ENCODE peak calls at places on chromosomes 4 and X, in eight cellular contexts. V, P, U, S, M, I, O and Z are unnamed samples.

GRCh38 chrX:110316351-110317078 is 1.4 kb downstream of the AMMECR1 start:
- DNase-seq in V (no peak), P (no peak), U (no peak), S (no peak), M (no peak), I (no peak), O (no peak), Z (no peak)

GRCh38 chr4:180688480-180688879 is 1554.7 kb upstream of the TENM3 start:
- DNase-seq in V (no peak), P (no peak), U (no peak), S (no peak), M (no peak), I (no peak), O (no peak), Z (no peak)

GRCh38 chrX:77346859-77347258 is 100.3 kb upstream of the FGF16 start:
- DNase-seq in V (no peak), P (no peak), U (no peak), S (no peak), M (no peak), I (no peak), O (no peak), Z (no peak)

GRCh38 chrX:130623508-130623907 is 221.7 kb downstream of the RBMX2 start:
- DNase-seq in V (no peak), P (no peak), U (no peak), S (no peak), M (no peak), I (no peak), O (no peak), Z (no peak)

GRCh38 chrX:134423606-134424005 is 36.4 kb upstream of the HPRT1 start:
- DNase-seq in V (no peak), P (no peak), U (no peak), S (peak; percentile 5), M (no peak), I (no peak), O (no peak), Z (no peak)

GRCh38 chr4:7206385-7206784 is 14.0 kb downstream of the SORCS2 start:
- DNase-seq in V (no peak), P (peak; percentile 79), U (no peak), S (no peak), M (peak; percentile 68), I (peak; percentile 38), O (peak; percentile 74), Z (peak; percentile 80)

GRCh38 chr4:54909964-54910363 is 215.4 kb downstream of the KDR start:
- DNase-seq in V (no peak), P (no peak), U (no peak), S (no peak), M (no peak), I (no peak), O (no peak), Z (no peak)

GRCh38 chr4:54439831-54440243 is 210.7 kb downstream of the PDGFRA start:
- DNase-seq in V (peak; percentile 78), P (no peak), U (no peak), S (peak; percentile 47), M (no peak), I (peak; percentile 47), O (no peak), Z (peak; percentile 52)

GRCh38 chr4:153045111-153045982 is 109.2 kb downstream of the FHDC1 start:
- DNase-seq in V (no peak), P (no peak), U (no peak), S (peak; percentile 65), M (no peak), I (no peak), O (no peak), Z (no peak)

GRCh38 chr4:24890561-24890960 is 22.3 kb downstream of the CCDC149 start:
- DNase-seq in V (no peak), P (no peak), U (no peak), S (no peak), M (no peak), I (no peak), O (no peak), Z (no peak)

GRCh38 chr4:48635310-48635709 is 144.8 kb downstream of the FRYL start:
- DNase-seq in V (no peak), P (no peak), U (no peak), S (peak; percentile 43), M (no peak), I (peak; percentile 17), O (no peak), Z (no peak)

GRCh38 chrX:26851981-26852380 is 611.2 kb downstream of the PPP4R3C start:
- DNase-seq in V (no peak), P (no peak), U (no peak), S (peak; percentile 10), M (no peak), I (no peak), O (no peak), Z (peak; percentile 23)

GRCh38 chr4:33924239-33924638 is 2320.1 kb downstream of the ARAP2 start:
- DNase-seq in V (no peak), P (no peak), U (peak; percentile 6), S (peak; percentile 32), M (no peak), I (no peak), O (no peak), Z (no peak)

GRCh38 chr4:82043809-82044137 is 330.0 kb downstream of the HNRNPD start:
- DNase-seq in V (no peak), P (no peak), U (no peak), S (no peak), M (no peak), I (no peak), O (peak; percentile 67), Z (no peak)

GRCh38 chr4:48484494-48485168 is 1.5 kb downstream of the SLC10A4 start:
- DNase-seq in V (no peak), P (no peak), U (no peak), S (no peak), M (no peak), I (no peak), O (no peak), Z (no peak)

GRCh38 chr4:157141976-157142375 is 66.0 kb downstream of the GLRB start:
- DNase-seq in V (no peak), P (no peak), U (no peak), S (no peak), M (no peak), I (no peak), O (no peak), Z (no peak)
- H3K27ac ChIP-seq in V (no peak overlapping the region), P (no peak overlapping the region), U (no peak overlapping the region), S (no peak overlapping the region), M (no peak overlapping the region), I (no peak overlapping the region), O (no peak overlapping the region), Z (no peak overlapping the region)

DNA sequence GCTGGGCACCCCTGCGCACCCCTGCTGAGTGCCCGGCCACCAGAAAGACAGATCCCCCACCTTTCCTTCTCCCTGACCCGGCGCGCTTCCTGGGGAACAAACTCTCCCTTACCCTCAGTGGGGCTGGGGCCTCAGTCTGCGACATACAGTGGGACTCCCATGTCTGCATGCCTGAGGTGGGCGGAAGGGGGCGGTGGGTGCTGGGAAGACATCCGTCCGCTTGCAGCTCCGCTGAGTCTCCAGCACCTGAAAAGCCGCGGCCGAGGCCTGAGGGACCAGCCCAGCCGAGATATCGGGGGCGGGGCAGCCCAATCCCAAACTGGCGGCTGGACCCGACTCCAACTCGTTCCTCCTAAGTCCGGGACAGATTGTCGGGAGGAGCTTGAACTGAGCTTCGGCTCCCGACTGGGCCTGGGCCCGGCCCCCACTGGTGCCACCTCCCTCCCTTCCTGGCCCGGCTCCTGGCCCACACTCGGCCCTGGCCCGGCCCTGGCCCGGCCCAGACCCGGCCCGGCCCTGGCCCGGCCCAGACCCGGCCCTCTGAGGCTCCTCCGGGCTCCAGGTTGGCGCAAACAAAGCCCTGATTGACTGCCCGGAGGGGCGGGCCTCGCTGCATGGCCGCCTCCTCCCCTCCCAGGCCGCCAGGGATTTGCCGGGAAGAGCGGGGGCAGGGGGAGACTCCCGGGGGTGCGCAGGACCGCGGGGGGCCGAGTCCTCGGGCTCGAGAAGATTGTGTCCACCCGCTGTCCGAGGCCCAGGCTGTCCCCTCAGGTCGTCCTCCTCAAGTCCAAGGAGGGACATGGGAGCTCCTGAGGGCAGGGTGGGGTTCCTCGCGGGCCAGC is 878 bp upstream of the SLC16A2 start:
- DNase-seq in V (peak; percentile 88), P (peak; percentile 92), U (peak; percentile 16), S (peak; percentile 66), M (peak; percentile 81), I (peak; percentile 85), O (peak; percentile 90), Z (peak; percentile 11)
- TF ChIP-seq CTCF in V (no peak), P (no peak), U (no peak), S (no peak), M (no peak), I (no peak), O (no peak), Z (peak; percentile 8)

GRCh38 chr4:124427095-124427767 is 285.3 kb downstream of the ANKRD50 start:
- DNase-seq in V (no peak), P (no peak), U (no peak), S (no peak), M (no peak), I (peak; percentile 60), O (no peak), Z (no peak)
- H3K27ac ChIP-seq in V (no peak overlapping the region), P (no peak overlapping the region), U (no peak overlapping the region), S (no peak overlapping the region), M (no peak overlapping the region), I (no peak overlapping the region), O (no peak overlapping the region), Z (no peak overlapping the region)

DNA sequence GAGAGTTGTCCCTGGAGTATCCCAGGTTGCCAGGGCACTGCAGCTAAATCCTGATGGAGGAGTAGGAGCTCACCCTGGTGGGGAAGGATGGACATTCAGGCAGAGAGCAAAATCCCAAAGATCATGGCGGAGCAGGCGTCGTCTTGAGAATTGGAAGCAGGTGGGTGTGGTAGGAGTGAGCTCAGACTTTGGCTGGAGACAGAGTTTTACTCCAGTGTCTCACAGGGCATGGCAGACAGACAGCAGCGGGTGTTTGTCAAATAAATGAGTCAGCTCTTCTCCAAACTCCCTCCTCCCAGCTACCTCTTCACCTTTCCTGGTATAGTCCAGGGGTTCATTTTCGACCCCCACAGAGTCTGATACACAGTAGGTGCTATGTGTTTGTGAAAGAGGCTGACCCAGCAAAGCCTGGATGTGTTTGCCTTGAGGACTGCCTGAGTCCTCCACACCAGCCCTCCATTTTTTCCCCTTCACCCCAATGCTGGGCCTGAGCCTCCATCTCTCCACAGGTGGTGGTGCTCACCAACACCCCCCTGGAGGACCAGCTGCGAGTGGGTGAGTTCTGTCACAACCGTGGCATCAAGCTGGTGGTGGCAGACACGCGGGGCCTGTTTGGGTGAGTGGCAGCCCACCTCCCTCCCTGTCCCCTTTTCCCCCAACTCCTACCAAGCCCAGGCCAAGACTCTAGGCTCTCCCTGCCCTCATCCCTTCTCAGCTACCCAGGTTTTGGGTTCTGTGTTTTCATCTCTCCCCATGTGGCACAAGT is 6.9 kb downstream of the UBA1 start:
- DNase-seq in V (no peak), P (no peak), U (no peak), S (peak; percentile 71), M (no peak), I (peak; percentile 70), O (no peak), Z (peak; percentile 21)
- TF ChIP-seq CTCF in V (no peak), P (no peak), U (peak; percentile 10), S (peak; percentile 40), M (no peak), I (no peak), O (no peak), Z (peak; percentile 47)